ENCODE peak calls at places on chromosome 2, in five cellular contexts. Q is HEK293T, U is H1, I is HepG2, L is GM12878. W is an unnamed sample.

GRCh38 chr2:145919507-145919906 is 1399.6 kb upstream of the ZEB2 start:
- DNase-seq in L (no peak), I (no peak), U (no peak), Q (no peak), W (no peak)

GRCh38 chr2:71483246-71483645 is 29.9 kb downstream of the DYSF start:
- DNase-seq in I (no peak), U (no peak), Q (no peak), L (no peak), W (no peak)

GRCh38 chr2:190457256-190457655 is 49.1 kb downstream of the MFSD6 start:
- DNase-seq in Q (no peak), I (no peak), L (no peak), U (no peak), W (no peak)

GRCh38 chr2:12269041-12269972 is 447.4 kb upstream of the TRIB2 start:
- DNase-seq in U (no peak), Q (no peak), I (no peak), L (no peak), W (no peak)

GRCh38 chr2:8710951-8711350 is 29.1 kb downstream of the ID2 start:
- DNase-seq in I (no peak), Q (no peak), L (no peak), U (no peak), W (no peak)

GRCh38 chr2:72770879-72771461 is 54.9 kb downstream of the EXOC6B start:
- DNase-seq in L (peak; percentile 37), U (no peak), Q (peak; percentile 62), I (peak; percentile 83), W (peak; percentile 66)

GRCh38 chr2:211133766-211134165 is 577.4 kb downstream of the CPS1 start:
- DNase-seq in I (no peak), L (no peak), Q (no peak), U (no peak), W (no peak)

GRCh38 chr2:20150110-20150706 is 74.7 kb downstream of the SDC1 start:
- DNase-seq in Q (no peak), U (no peak), L (no peak), I (no peak), W (no peak)

GRCh38 chr2:43132523-43133301 is 93.7 kb downstream of the ZFP36L2 start:
- DNase-seq in Q (no peak), I (no peak), L (no peak), U (no peak), W (no peak)

GRCh38 chr2:201931955-201932354 is 101.7 kb upstream of the FZD7 start:
- DNase-seq in Q (no peak), L (no peak), U (no peak), I (no peak), W (no peak)

GRCh38 chr2:43001787-43002468 is 209.5 kb upstream of the HAAO start:
- DNase-seq in Q (no peak), I (no peak), U (no peak), L (no peak), W (no peak)

GRCh38 chr2:168120310-168120709 is 127.1 kb downstream of the STK39 start:
- DNase-seq in I (no peak), U (no peak), L (no peak), Q (no peak), W (no peak)

GRCh38 chr2:214934006-214934405 is 124.5 kb upstream of the BARD1 start:
- DNase-seq in Q (no peak), I (no peak), U (no peak), L (no peak), W (no peak)

GRCh38 chr2:127174176-127174575 is 45.9 kb downstream of the CYP27C1 start:
- DNase-seq in Q (peak; percentile 43), L (no peak), U (no peak), I (no peak), W (no peak)

GRCh38 chr2:218027426-218028188 is 24.8 kb upstream of the TNS1 start:
- DNase-seq in U (no peak), I (no peak), Q (no peak), L (no peak), W (no peak)

GRCh38 chr2:48080534-48081316 is 174.4 kb upstream of the FBXO11 start:
- DNase-seq in Q (no peak), U (no peak), L (no peak), I (no peak), W (no peak)

GRCh38 chr2:127620867-127621266 is 25.1 kb upstream of the GPR17 start:
- DNase-seq in I (no peak), U (no peak), L (no peak), Q (no peak), W (no peak)

GRCh38 chr2:58557166-58557565 is 316.0 kb upstream of the FANCL start:
- DNase-seq in L (no peak), I (no peak), Q (no peak), U (no peak), W (no peak)

GRCh38 chr2:204673877-204674276 is 128.6 kb downstream of the PARD3B start:
- DNase-seq in I (no peak), Q (no peak), U (no peak), L (no peak), W (no peak)

GRCh38 chr2:239255643-239256042 is 145.2 kb downstream of the HDAC4 start:
- DNase-seq in Q (no peak), U (no peak), L (no peak), I (no peak), W (no peak)

GRCh38 chr2:45329045-45329677 is 281.9 kb downstream of the SRBD1 start:
- DNase-seq in I (peak; percentile 67), U (no peak), L (no peak), Q (no peak), W (no peak)

GRCh38 chr2:45332094-45332493 is 279.0 kb downstream of the SRBD1 start:
- DNase-seq in L (no peak), Q (no peak), U (no peak), I (no peak), W (no peak)

GRCh38 chr2:45331034-45331786 is 279.9 kb downstream of the SRBD1 start:
- DNase-seq in Q (no peak), I (peak; percentile 53), L (no peak), U (no peak), W (no peak)

GRCh38 chr2:45330113-45330512 is 281.0 kb downstream of the SRBD1 start:
- DNase-seq in U (no peak), Q (no peak), L (no peak), I (no peak), W (no peak)

GRCh38 chr2:45330617-45331016 is 280.4 kb downstream of the SRBD1 start:
- DNase-seq in Q (no peak), L (no peak), I (peak; percentile 54), U (no peak), W (no peak)
- TF ChIP-seq SUZ12 in Q (no peak), L (no peak), I (no peak), U (no peak), W (no peak)

GRCh38 chr2:199911877-199912161 is 726 bp downstream of the C2orf69 start:
- DNase-seq in Q (no peak), U (no peak), I (no peak), L (no peak), W (no peak)
- TF ChIP-seq SUZ12 in Q (no peak), U (no peak), I (no peak), L (no peak), W (no peak)

DNA sequence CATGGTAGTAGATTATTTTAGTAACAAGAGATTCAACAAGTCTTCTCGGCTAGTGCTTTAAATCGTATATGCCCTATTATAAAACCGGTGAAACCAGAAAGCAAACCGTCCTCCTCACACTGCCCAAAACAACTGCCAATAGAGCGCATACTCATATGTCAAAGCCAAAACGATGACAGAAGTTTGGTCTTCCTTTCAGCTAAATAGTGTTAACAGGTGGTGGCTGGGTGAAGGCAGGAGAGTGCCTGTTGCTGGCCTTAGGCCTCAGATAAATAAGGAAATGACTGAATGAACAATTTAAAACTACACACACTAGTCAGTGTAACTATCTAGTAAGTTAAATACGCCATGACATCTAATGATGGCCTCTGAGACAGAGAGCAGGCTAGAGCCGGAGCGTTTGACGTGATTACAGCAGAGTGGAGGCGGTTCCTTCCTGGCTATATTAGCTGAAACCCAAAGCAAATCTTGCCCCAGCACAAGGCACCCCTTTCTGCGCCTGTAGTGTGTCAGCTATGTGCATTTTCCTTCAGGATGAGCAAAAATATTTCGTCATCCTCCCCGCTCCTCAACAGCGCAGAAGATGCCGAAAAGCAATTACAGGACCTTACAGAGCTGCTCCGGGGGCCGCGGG is 1.6 kb downstream of the LONRF2 start:
- DNase-seq in I (no peak), U (no peak), Q (no peak), L (no peak), W (no peak)
- TF ChIP-seq SUZ12 in I (no peak), U (no peak), Q (no peak), L (no peak), W (no peak)

GRCh38 chr2:38265461-38265860 is 111.6 kb downstream of the ATL2 start:
- DNase-seq in U (no peak), I (no peak), L (no peak), Q (no peak), W (no peak)

GRCh38 chr2:38264649-38265322 is 112.3 kb downstream of the ATL2 start:
- DNase-seq in L (no peak), Q (no peak), I (no peak), U (no peak), W (no peak)

GRCh38 chr2:38262514-38262871 is 114.6 kb downstream of the ATL2 start:
- DNase-seq in U (no peak), Q (no peak), L (no peak), I (no peak), W (no peak)

GRCh38 chr2:38261569-38262513 is 115.2 kb downstream of the ATL2 start:
- DNase-seq in L (peak; percentile 68), Q (no peak), U (no peak), I (no peak), W (no peak)

GRCh38 chr2:38263293-38263692 is 113.8 kb downstream of the ATL2 start:
- DNase-seq in I (no peak), L (no peak), Q (no peak), U (no peak), W (no peak)
- TF ChIP-seq SUZ12 in I (no peak), L (no peak), Q (no peak), U (no peak), W (no peak)

W was measured in NT2/D1.